ENCODE peak calls at places on chromosomes 13 and 19, in eight cellular contexts. E, X, A, Q, K, W, Y and J are unnamed samples.

GRCh38 chr19:40525234-40526051 is 51.2 kb upstream of the SHKBP1 start:
- DNase-seq in K (no peak), Q (no peak), W (no peak), Y (no peak), E (no peak), X (no peak), A (no peak), J (no peak)

GRCh38 chr19:6802336-6803035 is 30.0 kb downstream of the VAV1 start:
- DNase-seq in E (peak), A (peak), X (no peak), K (peak), Y (no peak), W (peak), Q (peak), J (peak)

GRCh38 chr13:43116242-43116641 is 92.9 kb downstream of the DNAJC15 start:
- DNase-seq in Y (no peak), A (no peak), E (no peak), Q (no peak), W (no peak), K (peak), X (no peak), J (no peak)

GRCh38 chr19:20238025-20238623 is 71.1 kb downstream of the ZNF486 start:
- DNase-seq in Q (peak), E (peak), X (peak), W (peak), K (no peak), Y (peak), A (peak), J (peak)

GRCh38 chr13:95059306-95059705 is 241.9 kb downstream of the ABCC4 start:
- DNase-seq in Q (no peak), E (no peak), A (no peak), X (no peak), Y (no peak), W (no peak), K (no peak), J (no peak)

GRCh38 chr19:17847538-17848366 is at the start of gene JAK3:
- DNase-seq in K (no peak), X (no peak), Y (peak), W (peak), E (peak), Q (peak), A (peak), J (peak)

GRCh38 chr19:6983448-6983847 is 37.8 kb downstream of the MBD3L2B start:
- DNase-seq in E (no peak), K (no peak), Y (no peak), X (no peak), Q (no peak), W (no peak), A (no peak), J (no peak)

GRCh38 chr13:93670858-93671257 is 444.3 kb downstream of the GPC6 start:
- DNase-seq in Q (no peak), E (no peak), W (no peak), K (no peak), A (no peak), Y (no peak), X (no peak), J (no peak)

GRCh38 chr19:41426952-41427646 is at the start of gene B3GNT8:
- DNase-seq in W (peak), X (peak), Q (peak), E (peak), A (peak), Y (peak), K (no peak), J (peak)

GRCh38 chr19:17610384-17610783 is 54.9 kb downstream of the COLGALT1 start:
- DNase-seq in E (no peak), X (no peak), K (peak), W (no peak), A (no peak), Y (peak), Q (no peak), J (peak)

GRCh38 chr13:74145249-74145970 is 11.2 kb upstream of the KLF12 start:
- DNase-seq in E (no peak), K (no peak), A (no peak), W (no peak), Q (no peak), X (peak), Y (peak), J (no peak)

GRCh38 chr13:19713186-19713965 is 69.4 kb downstream of the PSPC1 start:
- DNase-seq in A (no peak), E (no peak), X (peak), Y (peak), W (no peak), Q (no peak), K (no peak), J (no peak)

GRCh38 chr19:9523885-9524474 is 14.5 kb downstream of the ZNF426 start:
- DNase-seq in Y (no peak), A (no peak), E (no peak), Q (no peak), K (no peak), W (no peak), X (no peak), J (no peak)

GRCh38 chr19:9531933-9532332 is 6.5 kb downstream of the ZNF426 start:
- DNase-seq in E (no peak), W (no peak), A (no peak), X (no peak), Y (peak), Q (no peak), K (peak), J (no peak)

GRCh38 chr19:9528757-9529336 is 9.6 kb downstream of the ZNF426 start:
- DNase-seq in W (no peak), X (no peak), Q (no peak), E (no peak), A (no peak), Y (peak), K (peak), J (no peak)
- H3K4me3 ChIP-seq in W (no peak), X (no peak), Q (peak), E (peak), A (no peak), Y (no peak), K (no peak), J (no peak)

DNA sequence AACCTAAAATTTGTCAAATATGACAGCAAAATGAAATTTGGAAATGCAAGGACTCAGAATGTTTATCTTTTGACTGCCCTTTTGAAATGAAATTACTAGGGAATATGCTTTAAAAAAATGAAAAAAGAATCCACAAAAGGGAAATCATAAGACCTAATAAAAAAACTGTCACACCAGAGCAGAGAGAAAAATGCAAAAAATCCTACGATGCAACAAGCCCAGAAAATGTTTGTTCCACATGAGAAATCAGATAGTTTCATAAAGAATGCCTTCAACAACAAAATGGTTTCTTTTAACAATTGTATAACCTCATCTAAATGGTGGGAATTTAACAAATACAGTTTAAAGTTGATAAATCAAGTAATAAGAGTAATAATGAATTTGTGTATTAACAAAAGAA is 8.0 kb downstream of the LPAR6 start:
- DNase-seq in E (no peak), W (no peak), X (no peak), K (no peak), Q (no peak), Y (no peak), A (no peak), J (no peak)
- H3K27ac ChIP-seq in E (peak), W (peak), X (no peak), K (no peak), Q (no peak), Y (no peak), A (no peak), J (no peak)

GRCh38 chr13:78602561-78603239 is 652 bp downstream of the POU4F1 start:
- DNase-seq in A (no peak), Y (no peak), W (no peak), Q (no peak), X (no peak), E (no peak), K (no peak), J (no peak)
- H3K4me3 ChIP-seq in A (no peak), Y (no peak), W (peak), Q (peak), X (peak), E (peak), K (peak), J (peak)

GRCh38 chr19:46407891-46408426 is 5.4 kb downstream of the CCDC8 start:
- DNase-seq in Q (no peak), Y (no peak), W (no peak), E (no peak), K (no peak), A (no peak), X (no peak), J (no peak)
- H3K27ac ChIP-seq in Q (peak), Y (no peak), W (peak), E (no peak), K (no peak), A (no peak), X (no peak), J (no peak)

GRCh38 chr13:21668665-21669599 is 1.9 kb upstream of the FGF9 start:
- DNase-seq in X (no peak), A (peak), Y (peak), E (peak), K (no peak), Q (no peak), W (no peak), J (peak)

GRCh38 chr13:21670883-21671792 is at the start of gene FGF9:
- DNase-seq in Y (peak), E (peak), Q (peak), K (peak), W (peak), A (peak), X (no peak), J (peak)

GRCh38 chr13:21672811-21673591 is 2.1 kb downstream of the FGF9 start:
- DNase-seq in E (no peak), Y (no peak), W (no peak), X (no peak), Q (no peak), K (no peak), A (peak), J (peak)

GRCh38 chr13:21671793-21672680 is 1.2 kb downstream of the FGF9 start:
- DNase-seq in Y (no peak), Q (no peak), W (no peak), K (no peak), A (peak), E (no peak), X (no peak), J (peak)

DNA sequence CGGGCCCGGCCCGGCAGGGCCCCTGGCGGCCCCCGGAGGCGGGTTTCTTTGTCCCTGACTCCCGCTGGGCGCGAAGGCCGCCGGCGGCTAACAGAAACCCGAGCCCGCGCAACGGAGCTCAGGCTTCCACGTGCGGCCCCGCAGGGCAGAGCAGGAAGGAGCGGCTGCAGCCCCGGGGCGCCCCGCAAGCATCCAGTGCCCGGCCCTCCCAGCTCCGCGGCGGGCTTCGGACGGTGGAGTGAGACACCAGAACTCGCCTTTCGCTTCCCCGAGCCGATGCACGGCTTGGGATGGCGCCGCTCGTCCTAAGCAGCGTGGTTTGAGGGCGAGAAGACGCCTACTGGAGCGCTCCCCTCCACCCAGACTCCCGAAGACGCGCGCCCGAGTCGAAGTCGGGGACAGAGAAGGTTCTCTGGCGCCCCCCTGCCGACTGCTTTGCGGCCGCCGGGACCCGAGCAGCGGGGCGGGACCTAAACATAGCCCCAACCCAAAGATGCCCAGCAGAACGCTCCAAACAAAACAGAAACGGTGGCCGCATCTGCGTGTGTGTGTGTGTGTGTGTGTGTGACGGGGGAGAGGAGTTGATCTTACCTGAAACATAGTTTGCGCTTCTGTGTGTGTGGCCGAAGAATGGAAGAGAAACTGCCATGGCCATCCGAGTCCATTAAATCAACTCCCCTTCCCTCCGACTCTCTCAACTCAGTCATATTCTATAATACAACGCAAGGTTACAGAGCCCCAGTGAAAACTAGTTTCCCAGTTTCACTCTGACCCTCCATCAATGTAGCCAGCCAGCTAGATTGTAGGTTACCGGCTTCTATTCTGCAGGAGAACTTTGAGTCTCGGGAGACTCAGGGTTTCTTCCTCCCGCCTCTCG is 629 bp upstream of the FGF9 start:
- DNase-seq in K (peak), W (peak), Q (peak), Y (peak), A (peak), X (no peak), E (peak), J (peak)
- H3K4me3 ChIP-seq in K (peak), W (peak), Q (peak), Y (peak), A (peak), X (peak), E (peak), J (peak)

DNA sequence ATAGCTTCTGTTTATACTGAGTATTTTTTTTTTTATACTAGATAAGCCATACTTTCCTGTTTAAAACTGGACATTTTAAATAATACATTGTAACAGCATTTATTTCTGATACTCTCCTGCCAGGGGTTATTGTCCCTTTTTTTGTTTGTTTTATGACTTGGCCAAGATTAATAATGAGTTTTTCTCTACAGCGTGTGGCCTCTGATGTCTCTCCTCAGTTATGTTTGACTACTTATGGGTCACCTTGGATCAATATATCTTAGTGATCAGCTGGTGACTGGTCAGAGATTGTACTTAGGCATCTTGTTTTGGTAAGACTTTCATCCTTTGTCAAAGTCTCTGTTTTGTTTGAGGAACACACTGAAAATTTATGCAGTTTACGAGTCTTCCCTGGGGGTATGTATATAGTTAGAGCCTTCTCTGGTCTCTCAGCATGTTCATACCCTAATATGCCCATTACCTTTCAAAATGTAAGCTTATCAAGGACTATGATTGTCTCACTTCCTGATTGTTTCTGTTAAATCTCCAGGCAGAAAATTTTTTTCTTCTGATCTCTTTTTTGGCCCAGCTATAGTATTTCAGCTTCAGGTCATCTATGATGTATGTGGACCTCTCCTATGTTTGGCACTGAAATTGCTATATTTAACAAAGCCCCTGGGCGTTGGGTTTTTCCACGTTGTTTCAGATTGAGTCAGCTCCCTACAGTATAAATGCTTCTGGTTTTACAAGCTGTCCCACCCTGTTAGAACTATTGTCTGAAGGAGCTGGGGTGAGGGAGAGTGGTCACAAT is 87.9 kb downstream of the URI1 start:
- DNase-seq in K (peak), A (no peak), X (no peak), Y (peak), E (no peak), Q (no peak), W (no peak), J (no peak)
- H3K27ac ChIP-seq in K (no peak), A (no peak), X (no peak), Y (no peak), E (no peak), Q (no peak), W (no peak), J (no peak)

GRCh38 chr13:110396476-110396875 is 89.4 kb downstream of the COL4A2 start:
- DNase-seq in Y (no peak), X (no peak), Q (no peak), A (no peak), W (no peak), E (no peak), K (no peak), J (no peak)
- H3K4me3 ChIP-seq in Y (no peak), X (peak), Q (no peak), A (no peak), W (no peak), E (no peak), K (no peak), J (no peak)

GRCh38 chr19:50626796-50627195 is 12.9 kb downstream of the SYT3 start:
- DNase-seq in X (no peak), Y (peak), W (no peak), A (no peak), E (no peak), Q (no peak), K (no peak), J (no peak)

GRCh38 chr19:50628551-50628950 is 11.1 kb downstream of the SYT3 start:
- DNase-seq in X (no peak), E (no peak), Q (no peak), A (no peak), Y (no peak), K (no peak), W (no peak), J (no peak)

GRCh38 chr19:50624949-50625600 is 14.6 kb downstream of the SYT3 start:
- DNase-seq in X (no peak), K (no peak), E (no peak), W (no peak), A (no peak), Q (peak), Y (no peak), J (no peak)

GRCh38 chr19:50628146-50628545 is 11.5 kb downstream of the SYT3 start:
- DNase-seq in K (no peak), A (no peak), W (no peak), E (no peak), Q (no peak), X (no peak), Y (no peak), J (no peak)

DNA sequence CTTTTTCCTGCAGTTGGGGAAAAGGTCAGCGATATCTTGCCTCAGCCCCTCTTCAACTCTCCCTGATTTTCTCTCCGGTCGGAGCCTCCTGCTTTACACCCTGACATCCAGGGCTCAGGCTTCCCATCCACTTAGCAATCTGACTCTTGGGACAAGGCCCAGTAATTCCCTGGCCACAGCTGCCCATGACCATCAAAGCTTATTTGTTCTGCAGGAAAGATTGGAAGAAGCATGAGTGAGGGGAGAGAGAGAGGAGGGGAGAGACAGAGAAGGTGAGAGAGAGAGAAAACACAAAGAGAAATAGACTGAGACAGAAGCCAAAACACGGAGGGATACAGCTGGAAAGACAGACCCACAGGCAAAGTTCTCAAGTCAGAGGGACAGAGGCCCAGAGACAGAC is 13.7 kb downstream of the SYT3 start:
- DNase-seq in E (no peak), Y (no peak), K (no peak), X (no peak), Q (no peak), A (no peak), W (no peak), J (no peak)
- H3K27ac ChIP-seq in E (no peak), Y (no peak), K (no peak), X (no peak), Q (no peak), A (no peak), W (no peak), J (no peak)

GRCh38 chr13:51647067-51647466 is 62.8 kb downstream of the WDFY2 start:
- DNase-seq in Y (no peak), X (no peak), W (no peak), Q (no peak), K (no peak), A (no peak), E (no peak), J (no peak)

GRCh38 chr13:51646041-51646670 is 61.9 kb downstream of the WDFY2 start:
- DNase-seq in K (no peak), X (no peak), Q (no peak), W (no peak), E (no peak), A (no peak), Y (no peak), J (no peak)

GRCh38 chr13:51644649-51645048 is 60.4 kb downstream of the WDFY2 start:
- DNase-seq in W (no peak), K (peak), Q (no peak), Y (peak), A (peak), E (no peak), X (no peak), J (no peak)

GRCh38 chr13:51643882-51644281 is 59.6 kb downstream of the WDFY2 start:
- DNase-seq in A (no peak), K (peak), E (no peak), X (peak), Q (no peak), W (no peak), Y (peak), J (no peak)

DNA sequence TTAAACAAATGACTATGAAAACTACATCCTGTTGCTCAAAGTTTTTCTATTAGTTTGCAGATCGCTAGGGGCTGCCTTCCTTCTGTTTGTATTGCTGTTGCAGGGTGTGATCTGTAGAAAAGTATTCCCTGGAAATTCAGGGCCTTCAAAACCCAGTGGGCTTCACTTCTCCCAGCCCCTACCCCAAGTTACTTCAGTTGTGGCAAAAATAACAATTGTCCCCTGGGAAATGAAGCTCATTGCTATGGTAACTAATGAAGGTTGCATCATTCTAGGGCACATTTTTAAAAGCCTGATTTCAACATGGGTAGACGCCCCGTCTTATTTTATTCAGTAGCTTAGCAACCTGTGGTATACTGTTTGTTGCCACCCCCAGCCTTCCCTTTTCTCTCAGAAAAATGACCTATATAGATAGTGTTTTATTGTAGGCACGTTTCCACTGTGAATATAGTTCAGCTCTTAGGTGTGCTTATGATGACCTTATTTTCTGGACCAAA is 60.9 kb downstream of the WDFY2 start:
- DNase-seq in W (no peak), A (no peak), K (peak), Q (no peak), Y (peak), E (peak), X (no peak), J (no peak)
- H3K4me3 ChIP-seq in W (no peak), A (no peak), K (no peak), Q (no peak), Y (no peak), E (peak), X (no peak), J (no peak)

DNA sequence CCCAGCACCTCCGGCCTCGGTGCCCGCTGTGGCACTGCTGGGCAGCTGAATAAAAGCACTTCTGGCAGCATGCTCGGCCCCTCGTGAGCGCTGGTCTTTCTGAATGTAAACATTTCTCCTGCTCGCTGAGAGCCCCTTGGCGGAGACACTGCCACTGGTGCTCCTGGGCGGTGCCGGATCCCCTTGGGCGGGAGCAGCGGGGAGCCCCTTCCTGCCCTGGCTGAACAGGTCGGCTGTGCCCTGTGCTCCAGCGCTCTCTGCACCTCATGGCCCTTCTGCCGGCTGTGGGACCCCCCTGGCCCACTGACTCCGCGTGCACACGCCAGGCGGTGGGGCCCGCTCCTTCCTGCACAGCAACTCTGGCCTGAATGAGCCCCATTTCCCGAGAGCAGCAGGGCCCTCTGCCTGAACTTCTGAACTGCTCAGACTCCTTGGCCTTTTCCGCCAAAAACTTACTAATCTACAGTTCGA is 14.0 kb downstream of the RB1 start:
- DNase-seq in A (no peak), Y (no peak), W (no peak), X (no peak), K (no peak), Q (peak), E (no peak), J (no peak)
- H3K27ac ChIP-seq in A (no peak), Y (no peak), W (peak), X (no peak), K (no peak), Q (no peak), E (no peak), J (no peak)